ENCODE peak calls at places on chromosome 14, in nine cellular contexts. A is A673, D is lower lobe of right lung, X is uterus, H is stomach, Q is psoas muscle, J is heart left ventricle, N is thoracic aorta, I is astrocyte. S is an unnamed sample.

GRCh38 chr14:103705158-103705523 is 10.1 kb downstream of the XRCC3 start:
- DNase-seq in A (no peak), D (peak), X (peak), H (peak), Q (no peak), J (peak), N (no peak), I (no peak), S (no peak)

GRCh38 chr14:50003213-50004021 is 110.5 kb downstream of the ARF6 start:
- DNase-seq in A (peak), D (peak), X (peak), H (peak), Q (peak), J (peak), N (peak), I (peak), S (peak)

GRCh38 chr14:68815288-68816182 is 22.7 kb upstream of the ZFP36L1 start:
- DNase-seq in A (no peak), D (no peak), X (no peak), H (no peak), Q (peak), J (no peak), N (no peak), I (no peak), S (no peak)

GRCh38 chr14:58669556-58670200 is 31.9 kb downstream of the DACT1 start:
- DNase-seq in A (no peak), D (no peak), X (no peak), H (no peak), Q (no peak), J (no peak), N (no peak), I (no peak), S (no peak)

GRCh38 chr14:99217066-99217465 is 54.9 kb downstream of the BCL11B start:
- DNase-seq in A (no peak), D (no peak), X (no peak), H (no peak), Q (no peak), J (no peak), N (no peak), I (no peak), S (no peak)

GRCh38 chr14:48243900-48244299 is 568.5 kb upstream of the MDGA2 start:
- DNase-seq in A (no peak), D (no peak), X (no peak), H (no peak), Q (no peak), J (no peak), N (no peak), I (no peak), S (no peak)

GRCh38 chr14:105474478-105475268 is at the start of gene CRIP2:
- DNase-seq in A (peak), D (no peak), X (no peak), H (no peak), Q (peak), J (peak), N (no peak), I (no peak), S (no peak)

GRCh38 chr14:104280902-104281767 is 142.7 kb downstream of the KIF26A start:
- DNase-seq in A (no peak), D (peak), X (peak), H (peak), Q (no peak), J (peak), N (no peak), I (no peak), S (no peak)

GRCh38 chr14:43418314-43418713 is 1088.8 kb downstream of the FSCB start:
- DNase-seq in A (no peak), D (no peak), X (no peak), H (no peak), Q (no peak), J (no peak), N (no peak), I (no peak), S (no peak)

GRCh38 chr14:38900887-38901286 is 202.1 kb downstream of the SEC23A start:
- DNase-seq in A (peak), D (no peak), X (no peak), H (no peak), Q (no peak), J (no peak), N (no peak), I (no peak), S (no peak)

GRCh38 chr14:38910092-38910491 is 192.9 kb downstream of the SEC23A start:
- DNase-seq in A (no peak), D (no peak), X (no peak), H (no peak), Q (no peak), J (no peak), N (no peak), I (no peak), S (no peak)

GRCh38 chr14:38904959-38905358 is 198.1 kb downstream of the SEC23A start:
- DNase-seq in A (no peak), D (no peak), X (no peak), H (no peak), Q (no peak), J (no peak), N (no peak), I (no peak), S (no peak)
- H3K4me3 ChIP-seq in A (no peak), D (no peak), X (no peak), H (no peak), Q (no peak), J (no peak), N (no peak), I (no peak), S (no peak)

GRCh38 chr14:93041830-93042229 is 73.9 kb downstream of the ITPK1 start:
- DNase-seq in A (no peak), D (no peak), X (no peak), H (no peak), Q (no peak), J (no peak), N (no peak), I (no peak), S (no peak)
- H3K27ac ChIP-seq in A (no peak), D (peak), X (peak), H (peak), Q (no peak), J (no peak), N (peak), I (no peak), S (no peak)

GRCh38 chr14:73465833-73466532 is 7.6 kb upstream of the NUMB start:
- DNase-seq in A (no peak), D (no peak), X (no peak), H (no peak), Q (no peak), J (no peak), N (no peak), I (no peak), S (no peak)
- H3K4me3 ChIP-seq in A (no peak), D (peak), X (no peak), H (no peak), Q (no peak), J (no peak), N (peak), I (no peak), S (no peak)

GRCh38 chr14:77306406-77307098 is 14.1 kb downstream of the POMT2 start:
- DNase-seq in A (no peak), D (no peak), X (no peak), H (no peak), Q (no peak), J (no peak), N (no peak), I (peak), S (no peak)

GRCh38 chr14:77307099-77307496 is 13.6 kb downstream of the POMT2 start:
- DNase-seq in A (no peak), D (no peak), X (no peak), H (no peak), Q (no peak), J (no peak), N (no peak), I (no peak), S (no peak)

GRCh38 chr14:77303417-77304156 is 17.1 kb downstream of the POMT2 start:
- DNase-seq in A (peak), D (no peak), X (no peak), H (no peak), Q (no peak), J (no peak), N (no peak), I (peak), S (peak)

GRCh38 chr14:77302926-77303325 is 17.8 kb downstream of the POMT2 start:
- DNase-seq in A (no peak), D (no peak), X (no peak), H (no peak), Q (no peak), J (no peak), N (no peak), I (peak), S (peak)

DNA sequence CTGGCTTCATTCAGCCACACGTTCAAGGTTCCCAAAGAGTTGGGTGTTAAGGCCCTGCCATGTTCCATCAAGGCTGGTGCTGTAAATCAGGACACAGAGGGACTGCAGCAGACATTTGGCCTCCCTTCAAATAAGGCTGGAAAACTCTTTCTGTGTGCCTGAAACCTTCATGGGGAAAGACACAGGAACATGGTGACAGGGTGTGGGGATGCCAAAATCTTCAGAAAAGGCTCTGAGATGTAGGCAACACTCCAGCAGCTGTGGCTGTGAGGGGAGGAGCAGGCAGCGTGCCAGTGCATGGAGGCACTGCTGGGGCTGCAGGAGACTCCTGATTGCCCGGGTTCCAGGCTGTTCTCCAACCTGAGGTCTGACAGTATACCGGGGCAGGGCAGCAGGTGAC is 15.0 kb downstream of the POMT2 start:
- DNase-seq in A (no peak), D (no peak), X (no peak), H (no peak), Q (no peak), J (no peak), N (no peak), I (no peak), S (no peak)
- H3K27ac ChIP-seq in A (no peak), D (no peak), X (no peak), H (no peak), Q (peak), J (no peak), N (no peak), I (no peak), S (no peak)

GRCh38 chr14:93975791-93976476 is 436 bp downstream of the ASB2 start:
- DNase-seq in A (no peak), D (no peak), X (no peak), H (no peak), Q (no peak), J (no peak), N (no peak), I (no peak), S (no peak)
- H3K4me3 ChIP-seq in A (no peak), D (peak), X (peak), H (peak), Q (peak), J (peak), N (peak), I (no peak), S (no peak)

DNA sequence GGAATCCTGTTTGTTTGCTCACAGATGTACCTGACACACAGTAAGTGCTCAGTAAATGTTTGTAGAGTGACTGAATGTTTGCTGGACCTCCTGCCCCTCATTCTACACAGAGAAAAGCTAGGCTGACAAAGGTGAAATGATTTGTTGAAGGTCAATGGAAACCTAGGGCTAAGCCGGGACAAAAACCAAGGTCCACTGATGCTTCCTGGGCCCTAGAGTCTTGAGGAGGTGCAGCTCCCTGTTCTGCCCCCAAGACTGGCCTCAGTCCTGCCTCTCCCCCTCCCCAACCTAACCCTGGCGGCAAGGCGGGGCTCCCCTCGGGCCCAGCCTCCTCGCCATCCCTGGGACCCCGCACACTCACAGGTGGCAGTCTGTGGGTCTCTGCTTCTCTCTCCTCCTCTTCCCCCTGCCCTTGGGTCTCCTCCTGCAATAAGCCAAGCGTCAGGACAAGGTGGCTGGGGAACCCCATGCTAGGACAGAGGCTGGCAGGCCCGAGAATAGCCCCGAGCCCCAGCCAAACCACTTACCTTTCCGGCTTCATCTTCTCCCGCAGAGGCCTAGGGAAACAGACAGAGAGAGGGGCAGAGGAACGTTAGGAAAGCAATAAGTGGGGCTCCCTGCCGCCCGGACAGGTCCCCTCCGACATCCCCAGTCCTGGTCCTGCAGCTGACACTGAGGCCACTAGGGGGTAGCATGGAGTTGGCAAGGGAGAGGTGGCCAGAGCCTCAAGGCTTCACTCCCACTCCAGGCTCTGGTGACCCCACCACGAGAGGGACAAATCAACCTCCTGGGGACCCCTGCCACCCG is 9.3 kb downstream of the PGF start:
- DNase-seq in A (peak), D (peak), X (peak), H (peak), Q (peak), J (peak), N (peak), I (peak), S (peak)
- H3K27ac ChIP-seq in A (no peak), D (no peak), X (no peak), H (peak), Q (no peak), J (peak), N (peak), I (no peak), S (no peak)

GRCh38 chr14:92652413-92653151 is 95.8 kb downstream of the LGMN start:
- DNase-seq in A (no peak), D (no peak), X (no peak), H (no peak), Q (no peak), J (no peak), N (no peak), I (no peak), S (no peak)
- H3K4me3 ChIP-seq in A (no peak), D (peak), X (peak), H (peak), Q (peak), J (no peak), N (peak), I (no peak), S (no peak)